ENCODE peak calls at places on chromosomes 12 and 14, in four cellular contexts. G is CD8-positive, alpha-beta T cell; J is GM04504; H is NCI-H510A. W is an unnamed sample.
A peak's percentile ranks its signal among the peaks of the same experiment; 100 is the strongest.

GRCh38 chr12:674272-674781 is 11.1 kb upstream of the NINJ2 start:
- DNase-seq in G (peak; percentile 66), J (no peak), H (no peak), W (peak; percentile 69)

GRCh38 chr12:93895096-93895460 is 217.9 kb downstream of the CRADD start:
- DNase-seq in G (no peak), J (peak; percentile 55), H (no peak), W (no peak)

GRCh38 chr14:23160924-23161522 is 22.4 kb downstream of the SLC7A8 start:
- DNase-seq in G (no peak), J (peak; percentile 65), H (no peak), W (peak; percentile 7)

GRCh38 chr14:105267820-105268548 is 19.7 kb downstream of the BTBD6 start:
- DNase-seq in G (no peak), J (no peak), H (no peak), W (no peak)

GRCh38 chr14:76776306-76777251 is 15.3 kb downstream of the VASH1 start:
- DNase-seq in G (peak; percentile 34), J (no peak), H (no peak), W (no peak)

GRCh38 chr12:106508966-106509365 is 73.8 kb upstream of the RFX4 start:
- DNase-seq in G (no peak), J (no peak), H (no peak), W (no peak)

GRCh38 chr12:66103011-66103913 is 27.3 kb downstream of the LLPH start:
- DNase-seq in G (no peak), J (no peak), H (no peak), W (no peak)

GRCh38 chr12:91882910-91883309 is 262.7 kb downstream of the BTG1 start:
- DNase-seq in G (no peak), J (no peak), H (no peak), W (no peak)

GRCh38 chr12:71639341-71639760 is 24.3 kb downstream of the ZFC3H1 start:
- DNase-seq in G (no peak), J (no peak), H (no peak), W (peak; percentile 24)

GRCh38 chr12:11712491-11712890 is 63.0 kb downstream of the ETV6 start:
- DNase-seq in G (no peak), J (no peak), H (no peak), W (no peak)

W was measured in dermis blood vessel endothelial cell.